ENCODE peak calls at places on chromosome 21, in six cellular contexts. L, X, O, N, W and I are unnamed samples.

GRCh38 chr21:39388038-39388810 is 39.3 kb upstream of the HMGN1 start:
- DNase-seq in O (peak; percentile 100), X (peak; percentile 82), L (peak; percentile 93), N (peak; percentile 93), W (peak; percentile 96), I (peak; percentile 74)

GRCh38 chr21:17732306-17732705 is 86.8 kb downstream of the C21orf91 start:
- DNase-seq in L (no peak), O (no peak), W (no peak), N (no peak), X (no peak), I (no peak)

GRCh38 chr21:37435120-37435519 is 68.5 kb downstream of the DYRK1A start:
- DNase-seq in W (no peak), X (peak; percentile 95), N (peak; percentile 62), L (peak; percentile 69), O (no peak), I (peak; percentile 8)

GRCh38 chr21:23639726-23640125 is 1967.6 kb downstream of the MRPL39 start:
- DNase-seq in L (no peak), N (no peak), W (no peak), X (no peak), O (no peak), I (no peak)

GRCh38 chr21:38958940-38959685 is 153.4 kb downstream of the ETS2 start:
- DNase-seq in N (peak; percentile 46), X (peak; percentile 92), L (peak; percentile 17), W (peak; percentile 62), O (no peak), I (no peak)

GRCh38 chr21:37984416-37984815 is 68.2 kb upstream of the KCNJ6 start:
- DNase-seq in O (no peak), L (no peak), X (no peak), W (no peak), N (no peak), I (no peak)

GRCh38 chr21:17988038-17988437 is 168.9 kb upstream of the C21orf91 start:
- DNase-seq in W (no peak), X (no peak), L (no peak), O (no peak), N (no peak), I (no peak)

GRCh38 chr21:34974162-34974981 is 74.7 kb downstream of the RUNX1 start:
- DNase-seq in W (no peak), L (no peak), X (peak; percentile 71), N (no peak), O (no peak), I (peak; percentile 31)

GRCh38 chr21:31366825-31367224 is 22.8 kb upstream of the TIAM1 start:
- DNase-seq in O (no peak), W (no peak), N (no peak), L (peak; percentile 24), X (peak; percentile 86), I (no peak)

GRCh38 chr21:35565204-35565611 is 495.1 kb downstream of the SETD4 start:
- DNase-seq in N (peak; percentile 50), X (peak; percentile 83), O (no peak), W (no peak), L (peak; percentile 60), I (no peak)

GRCh38 chr21:35991131-35991530 is 69.2 kb downstream of the SETD4 start:
- DNase-seq in N (no peak), O (no peak), L (no peak), W (no peak), X (no peak), I (no peak)

GRCh38 chr21:46413365-46413696 is 45.4 kb upstream of the DIP2A start:
- DNase-seq in N (no peak), O (no peak), W (no peak), L (no peak), X (no peak), I (no peak)

GRCh38 chr21:46414965-46415275 is 43.8 kb upstream of the DIP2A start:
- DNase-seq in X (no peak), W (no peak), L (no peak), N (no peak), O (peak; percentile 49), I (no peak)

GRCh38 chr21:46412521-46413364 is 45.9 kb upstream of the DIP2A start:
- DNase-seq in O (peak; percentile 26), W (no peak), X (no peak), N (no peak), L (no peak), I (no peak)

GRCh38 chr21:46418265-46418946 is 40.3 kb upstream of the DIP2A start:
- DNase-seq in L (no peak), N (peak; percentile 24), O (peak; percentile 71), X (no peak), W (no peak), I (no peak)

GRCh38 chr21:46416551-46416950 is 42.1 kb upstream of the DIP2A start:
- DNase-seq in L (no peak), O (peak; percentile 68), X (no peak), W (no peak), N (peak; percentile 21), I (no peak)
- H3K4me3 ChIP-seq in L (no peak overlapping the region), O (no peak overlapping the region), X (no peak overlapping the region), W (no peak overlapping the region), N (no peak overlapping the region), I (no peak overlapping the region)

DNA sequence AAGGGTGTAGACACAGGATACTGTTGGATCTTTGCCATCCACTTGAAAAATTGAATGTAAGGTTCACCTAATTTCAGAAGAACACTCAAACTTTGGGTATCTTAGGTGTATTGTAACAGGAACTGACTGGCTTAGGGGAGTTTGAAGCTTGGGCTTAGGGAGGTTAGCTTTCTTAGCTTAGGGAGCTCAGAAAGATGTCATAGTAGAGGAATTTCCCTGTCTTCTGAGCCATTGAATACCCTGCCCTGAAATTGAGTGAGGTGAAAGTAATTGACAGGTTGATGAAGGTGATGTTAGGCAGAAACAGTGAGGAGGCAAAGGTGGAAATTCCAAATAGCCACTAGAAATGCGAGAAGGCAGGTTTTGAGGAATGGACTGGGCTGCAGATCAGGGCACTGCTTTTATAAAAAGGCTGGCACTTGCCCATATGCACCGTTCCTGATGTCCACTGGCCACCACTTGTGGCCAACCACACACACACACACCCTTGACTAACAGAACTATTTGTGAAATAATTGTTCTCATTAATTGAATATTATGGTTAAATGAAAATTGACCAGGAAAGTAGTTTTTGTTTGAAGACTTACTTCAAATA is 16.5 kb downstream of the BACH1 start:
- DNase-seq in L (no peak), O (no peak), W (no peak), X (no peak), N (no peak), I (no peak)
- H3K4me1 ChIP-seq in L (no peaks in the 10 kb centered on the region), O (peaks cover 94% of the 10 kb centered on the region), W (no peaks in the 10 kb centered on the region), X (peaks cover 6% of the 10 kb centered on the region), N (peaks cover 66% of the 10 kb centered on the region), I (no peaks in the 10 kb centered on the region)

GRCh38 chr21:46099476-46099875 is 1.6 kb downstream of the COL6A2 start:
- DNase-seq in O (peak; percentile 72), N (peak; percentile 46), L (peak; percentile 7), X (peak; percentile 54), W (peak; percentile 32), I (no peak)

GRCh38 chr21:46097826-46098286 is at the start of gene COL6A2:
- DNase-seq in L (peak; percentile 25), O (peak; percentile 87), N (peak; percentile 79), W (peak; percentile 40), X (peak; percentile 64), I (no peak)

GRCh38 chr21:46100426-46100825 is 2.5 kb downstream of the COL6A2 start:
- DNase-seq in O (no peak), X (peak; percentile 76), W (peak; percentile 14), L (no peak), N (no peak), I (no peak)

GRCh38 chr21:46098303-46099141 is 610 bp downstream of the COL6A2 start:
- DNase-seq in N (peak; percentile 43), X (no peak), W (peak; percentile 20), L (peak; percentile 7), O (peak; percentile 75), I (no peak)

DNA sequence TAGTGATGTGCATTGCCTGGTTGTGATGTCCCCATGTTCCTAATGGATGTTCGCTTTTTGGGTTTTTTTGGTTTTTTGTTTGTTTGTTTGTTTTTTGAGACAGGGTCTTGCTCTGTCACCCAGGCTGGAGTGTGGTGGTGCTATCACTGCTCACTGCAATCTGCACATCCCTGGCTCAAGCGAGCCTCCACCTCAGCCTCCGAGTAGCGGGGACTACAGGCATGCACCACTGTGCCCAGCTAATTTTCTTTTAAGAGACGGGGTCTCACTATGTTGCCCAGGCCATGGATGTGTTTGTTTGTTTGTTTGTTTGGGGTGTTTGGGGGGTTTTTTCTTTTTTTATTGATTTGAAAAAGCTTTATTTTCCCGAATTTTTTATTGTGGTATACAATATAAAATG is 2.1 kb downstream of the COL6A2 start:
- DNase-seq in X (no peak), L (no peak), O (no peak), N (no peak), W (no peak), I (no peak)
- H3K4me3 ChIP-seq in X (peak overlapping the region; percentile 79), L (no peak overlapping the region), O (no peak overlapping the region), N (peak overlapping the region; percentile 89), W (peak overlapping the region; percentile 45), I (no peak overlapping the region)

DNA sequence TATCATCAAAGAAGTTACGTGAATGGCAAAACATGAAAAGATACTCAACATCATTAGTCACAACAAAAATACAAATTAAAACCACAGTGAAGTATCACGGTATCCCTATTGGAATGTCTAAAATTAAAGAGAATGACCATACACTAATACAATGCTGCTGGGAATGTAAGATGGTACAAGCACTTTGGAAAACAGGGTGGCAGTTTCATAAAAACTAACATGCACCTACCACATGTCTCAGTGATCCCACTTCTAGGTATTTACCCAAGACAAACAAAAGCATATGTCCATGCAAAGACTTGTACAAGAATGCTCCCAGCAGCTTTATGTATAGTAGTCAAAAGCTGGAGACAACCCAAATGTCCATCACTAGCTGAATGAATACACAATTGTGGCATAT is 69.1 kb downstream of the HSF2BP start:
- DNase-seq in X (no peak), L (no peak), N (no peak), W (no peak), O (no peak), I (no peak)
- H3K4me1 ChIP-seq in X (peaks cover 8% of the 10 kb centered on the region), L (peaks cover 17% of the 10 kb centered on the region), N (peaks cover 20% of the 10 kb centered on the region), W (no peaks in the 10 kb centered on the region), O (peaks cover 17% of the 10 kb centered on the region), I (no peaks in the 10 kb centered on the region)

GRCh38 chr21:45448283-45448809 is 43.4 kb downstream of the COL18A1 start:
- DNase-seq in N (peak; percentile 5), O (peak; percentile 30), W (no peak), L (no peak), X (no peak), I (no peak)
- H3K4me3 ChIP-seq in N (no peak overlapping the region), O (no peak overlapping the region), W (no peak overlapping the region), L (no peak overlapping the region), X (no peak overlapping the region), I (no peak overlapping the region)

GRCh38 chr21:33940164-33940563 is 24.6 kb upstream of the ATP5PO start:
- DNase-seq in N (no peak), X (peak; percentile 62), O (no peak), W (no peak), L (no peak), I (no peak)
- H3K4me1 ChIP-seq in N (peaks cover 7% of the 10 kb centered on the region), X (peaks cover 2% of the 10 kb centered on the region), O (peaks cover 30% of the 10 kb centered on the region), W (no peaks in the 10 kb centered on the region), L (no peaks in the 10 kb centered on the region), I (peaks cover 31% of the 10 kb centered on the region)

GRCh38 chr21:46667191-46667734 is 31.8 kb downstream of the PRMT2 start:
- DNase-seq in X (no peak), W (no peak), N (no peak), L (no peak), O (no peak), I (no peak)
- H3K4me3 ChIP-seq in X (peak overlapping the region; percentile 60), W (peak overlapping the region; percentile 16), N (peak overlapping the region; percentile 56), L (no peak overlapping the region), O (peak overlapping the region; percentile 31), I (peak overlapping the region; percentile 56)